ENCODE peak calls at places on chromosomes 16 and 17, in eight cellular contexts. P, S, F, R, A, U, N and C are unnamed samples.

GRCh38 chr17:40915199-40915661 is 22.2 kb downstream of the KRT23 start:
- DNase-seq in P (no peak), S (no peak), F (no peak), R (no peak), A (peak), U (no peak), N (peak), C (peak)

GRCh38 chr17:48588519-48588918 is 1.5 kb downstream of the HOXB3 start:
- DNase-seq in P (no peak), S (no peak), F (no peak), R (no peak), A (no peak), U (no peak), N (no peak), C (no peak)

GRCh38 chr16:11276880-11277593 is 757 bp upstream of the PRM2 start:
- DNase-seq in P (no peak), S (no peak), F (no peak), R (no peak), A (no peak), U (no peak), N (no peak), C (no peak)

GRCh38 chr16:19179890-19180490 is 11.9 kb downstream of the SYT17 start:
- DNase-seq in P (peak), S (peak), F (no peak), R (no peak), A (peak), U (peak), N (peak), C (peak)

GRCh38 chr16:84597518-84598390 is 20.1 kb downstream of the COTL1 start:
- DNase-seq in P (no peak), S (no peak), F (peak), R (no peak), A (no peak), U (no peak), N (no peak), C (no peak)

GRCh38 chr16:66740010-66740409 is 11.4 kb downstream of the DYNC1LI2 start:
- DNase-seq in P (peak), S (no peak), F (no peak), R (no peak), A (peak), U (no peak), N (no peak), C (no peak)

GRCh38 chr17:29369831-29370735 is 20.1 kb upstream of the TAOK1 start:
- DNase-seq in P (peak), S (peak), F (no peak), R (no peak), A (peak), U (peak), N (peak), C (peak)

GRCh38 chr17:78879679-78880186 is 23.3 kb downstream of the CEP295NL start:
- DNase-seq in P (peak), S (peak), F (no peak), R (peak), A (peak), U (peak), N (no peak), C (peak)

GRCh38 chr17:28071891-28072606 is 29.6 kb downstream of the NLK start:
- DNase-seq in P (no peak), S (no peak), F (no peak), R (no peak), A (no peak), U (no peak), N (no peak), C (no peak)

GRCh38 chr17:40326014-40326831 is 17.2 kb downstream of the RARA start:
- DNase-seq in P (no peak), S (no peak), F (peak), R (no peak), A (no peak), U (peak), N (no peak), C (no peak)

GRCh38 chr17:79652999-79653643 is 42.3 kb upstream of the RBFOX3 start:
- DNase-seq in P (no peak), S (peak), F (no peak), R (no peak), A (no peak), U (no peak), N (no peak), C (no peak)

GRCh38 chr17:62653002-62653830 is 25.7 kb downstream of the MRC2 start:
- DNase-seq in P (peak), S (peak), F (peak), R (peak), A (peak), U (peak), N (no peak), C (peak)

GRCh38 chr17:57021226-57021940 is 43.5 kb downstream of the SCPEP1 start:
- DNase-seq in P (peak), S (no peak), F (no peak), R (no peak), A (no peak), U (no peak), N (no peak), C (no peak)

GRCh38 chr17:48571024-48571818 is 6.9 kb downstream of the HOXB4 start:
- DNase-seq in P (no peak), S (no peak), F (no peak), R (no peak), A (no peak), U (no peak), N (no peak), C (no peak)

GRCh38 chr16:20792216-20792615 is 14.1 kb downstream of the ERI2 start:
- DNase-seq in P (no peak), S (no peak), F (no peak), R (no peak), A (no peak), U (no peak), N (no peak), C (no peak)

GRCh38 chr17:64496348-64496785 is 487 bp downstream of the POLG2 start:
- DNase-seq in P (no peak), S (no peak), F (no peak), R (no peak), A (no peak), U (no peak), N (no peak), C (no peak)

GRCh38 chr16:56300901-56301351 is 109.6 kb downstream of the GNAO1 start:
- DNase-seq in P (no peak), S (no peak), F (no peak), R (no peak), A (no peak), U (no peak), N (no peak), C (peak)

GRCh38 chr17:61814485-61814884 is 48.8 kb downstream of the BRIP1 start:
- DNase-seq in P (no peak), S (no peak), F (no peak), R (no peak), A (no peak), U (no peak), N (no peak), C (no peak)

GRCh38 chr17:42460371-42460770 is 1.7 kb downstream of the ATP6V0A1 start:
- DNase-seq in P (no peak), S (no peak), F (no peak), R (no peak), A (no peak), U (no peak), N (no peak), C (no peak)

GRCh38 chr17:74810699-74811485 is 34.7 kb upstream of the NAT9 start:
- DNase-seq in P (no peak), S (no peak), F (no peak), R (no peak), A (no peak), U (no peak), N (no peak), C (no peak)

GRCh38 chr17:38628441-38628840 is 22.7 kb upstream of the SRCIN1 start:
- DNase-seq in P (no peak), S (peak), F (no peak), R (no peak), A (peak), U (no peak), N (peak), C (peak)

GRCh38 chr16:521381-522210 is 5.9 kb upstream of the CAPN15 start:
- DNase-seq in P (peak), S (no peak), F (no peak), R (peak), A (no peak), U (no peak), N (no peak), C (no peak)

GRCh38 chr16:75322706-75323105 is 71.3 kb upstream of the BCAR1 start:
- DNase-seq in P (no peak), S (no peak), F (no peak), R (no peak), A (peak), U (no peak), N (no peak), C (peak)

GRCh38 chr17:7686221-7687071 is 844 bp downstream of the TP53 start:
- DNase-seq in P (peak), S (peak), F (peak), R (peak), A (peak), U (peak), N (peak), C (peak)

GRCh38 chr16:10736926-10737625 is 6.6 kb upstream of the NUBP1 start:
- DNase-seq in P (peak), S (peak), F (no peak), R (no peak), A (peak), U (no peak), N (peak), C (peak)

GRCh38 chr17:71878271-71878670 is 242.5 kb upstream of the SOX9 start:
- DNase-seq in P (no peak), S (no peak), F (no peak), R (no peak), A (no peak), U (no peak), N (no peak), C (no peak)

GRCh38 chr16:19883296-19883951 is 1.2 kb downstream of the GPRC5B start:
- DNase-seq in P (peak), S (peak), F (no peak), R (peak), A (peak), U (peak), N (no peak), C (no peak)

GRCh38 chr16:86224629-86225028 is 285.7 kb upstream of the FOXF1 start:
- DNase-seq in P (no peak), S (no peak), F (no peak), R (no peak), A (no peak), U (no peak), N (no peak), C (no peak)
- H3K4me3 ChIP-seq in P (no peak), S (no peak), F (no peak), R (no peak), A (no peak), U (no peak), N (no peak), C (no peak)

DNA sequence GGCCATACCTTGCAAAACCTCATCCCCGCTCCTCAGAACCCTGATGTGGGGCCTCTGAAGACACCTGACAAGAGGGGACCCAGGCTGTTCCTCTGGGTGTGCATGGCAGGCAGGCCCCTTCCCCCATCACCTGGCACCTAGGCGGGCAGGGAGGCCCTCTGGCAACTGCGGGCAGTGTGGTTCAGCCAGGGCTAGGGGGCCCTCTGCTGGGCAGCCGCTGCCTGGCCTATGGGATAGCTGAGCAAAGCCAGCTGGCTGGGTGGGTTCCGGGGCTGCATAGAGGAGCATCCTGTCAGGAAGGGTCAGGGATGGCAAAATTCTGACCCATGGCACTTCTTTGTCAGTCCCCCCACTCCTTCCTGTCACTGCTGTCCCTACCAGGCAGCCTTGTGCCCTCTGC is 228.7 kb upstream of the ASIC2 start:
- DNase-seq in P (peak), S (no peak), F (no peak), R (peak), A (no peak), U (no peak), N (no peak), C (no peak)
- TF ChIP-seq CTCF in P (no peak), S (no peak), F (peak), R (peak), A (peak), U (peak), N (no peak), C (no peak)

DNA sequence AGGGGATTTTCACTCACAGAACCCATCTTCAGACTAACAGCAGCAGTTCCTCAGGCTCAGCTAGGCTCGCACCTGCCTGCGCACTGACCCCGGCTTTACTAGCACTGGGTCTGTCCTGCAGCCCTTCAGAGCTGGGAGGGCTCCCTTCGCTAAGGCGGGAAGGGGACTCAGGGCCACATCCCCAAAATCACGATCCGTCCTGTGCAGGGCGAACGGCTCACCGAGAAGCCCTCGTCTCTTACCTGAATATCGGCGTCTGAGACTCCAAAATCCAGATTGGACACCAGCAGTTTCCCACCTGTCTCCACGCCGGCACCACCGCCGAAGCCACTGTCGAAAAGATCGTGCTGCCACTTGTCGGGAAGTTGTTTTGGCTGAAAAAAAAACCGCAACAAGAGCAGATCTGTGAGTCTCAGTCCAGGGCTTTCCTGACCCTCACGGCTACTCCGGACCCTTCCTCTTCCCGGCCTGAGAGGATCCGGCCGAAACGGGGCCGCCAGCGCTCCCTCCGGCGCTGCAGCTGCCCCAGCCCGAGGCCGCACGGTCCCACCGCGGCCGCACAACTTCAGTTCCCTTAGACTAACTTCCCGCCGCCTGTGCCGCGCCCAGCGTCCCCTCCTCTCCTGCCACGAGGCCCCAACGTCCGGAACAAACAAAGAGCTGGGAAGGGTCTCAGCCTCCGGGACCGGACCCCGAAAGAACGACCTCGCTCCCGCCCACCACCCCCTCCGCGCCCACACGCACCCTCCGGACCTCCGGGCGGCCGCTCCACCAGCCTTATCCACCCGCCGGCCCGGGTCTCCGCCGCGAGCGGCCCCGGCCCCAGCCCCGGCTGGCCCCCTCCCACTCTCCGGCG is 711 bp downstream of the ALYREF start:
- DNase-seq in P (no peak), S (peak), F (no peak), R (peak), A (no peak), U (no peak), N (no peak), C (no peak)
- H3K4me3 ChIP-seq in P (peak), S (peak), F (peak), R (peak), A (peak), U (peak), N (peak), C (peak)

DNA sequence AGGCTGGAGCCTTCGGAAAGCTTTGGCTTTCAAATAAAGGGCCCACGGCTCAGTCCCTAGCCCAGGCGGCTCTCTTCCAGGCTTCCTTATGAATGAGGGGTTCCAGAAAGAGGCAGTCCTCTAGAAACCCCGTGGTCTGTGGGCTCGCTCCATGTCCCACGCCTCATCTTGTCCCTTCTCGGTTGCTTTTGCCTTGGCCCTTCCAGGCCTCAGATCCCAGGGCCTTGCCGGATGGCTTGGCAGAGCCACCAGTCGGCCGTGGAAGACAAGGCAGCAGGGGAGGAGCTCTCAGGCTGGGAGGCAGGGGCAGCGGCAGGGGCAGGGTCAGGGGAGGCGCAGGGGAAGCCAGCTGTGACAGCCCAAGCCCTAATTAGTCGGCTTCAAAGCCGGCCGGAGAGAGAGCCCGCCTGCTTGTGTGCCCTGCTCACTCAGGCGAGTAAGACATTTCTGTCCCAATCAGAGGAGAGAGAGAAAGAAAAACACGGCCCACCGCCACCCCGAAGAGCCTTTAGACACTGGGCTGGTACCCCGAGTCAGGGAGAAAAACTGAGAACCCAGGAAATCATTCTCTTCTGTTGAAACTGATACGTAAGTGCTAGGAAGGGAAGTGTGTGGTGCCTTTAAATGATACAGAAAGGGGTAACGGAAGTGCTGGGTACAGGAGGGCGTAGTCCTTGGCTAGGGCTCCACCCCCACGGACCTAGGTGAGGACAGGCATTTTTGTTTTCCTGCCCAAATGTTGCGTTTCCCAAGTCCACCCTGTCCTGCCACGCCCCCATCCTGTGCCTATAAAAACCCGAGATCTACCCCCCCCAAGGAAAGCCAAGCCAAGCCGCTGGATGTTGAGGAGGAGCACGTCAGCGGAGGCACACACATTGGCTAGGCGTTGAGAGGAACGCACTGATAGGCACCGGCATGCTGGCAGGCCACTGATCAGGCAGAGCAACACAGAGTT is 27.8 kb upstream of the MEIOC start:
- DNase-seq in P (peak), S (no peak), F (peak), R (peak), A (peak), U (peak), N (no peak), C (no peak)
- TF ChIP-seq CTCF in P (no peak), S (no peak), F (no peak), R (no peak), A (no peak), U (no peak), N (no peak), C (no peak)

GRCh38 chr17:16447676-16448075 is 32.3 kb downstream of the TRPV2 start:
- DNase-seq in P (no peak), S (no peak), F (no peak), R (no peak), A (no peak), U (no peak), N (no peak), C (no peak)

GRCh38 chr17:16449121-16449570 is 33.8 kb downstream of the TRPV2 start:
- DNase-seq in P (no peak), S (no peak), F (no peak), R (no peak), A (no peak), U (no peak), N (no peak), C (peak)

GRCh38 chr17:16453493-16453851 is 38.1 kb downstream of the TRPV2 start:
- DNase-seq in P (no peak), S (no peak), F (no peak), R (no peak), A (no peak), U (no peak), N (no peak), C (no peak)

GRCh38 chr17:16448490-16448889 is 33.1 kb downstream of the TRPV2 start:
- DNase-seq in P (no peak), S (no peak), F (no peak), R (no peak), A (no peak), U (no peak), N (no peak), C (no peak)

DNA sequence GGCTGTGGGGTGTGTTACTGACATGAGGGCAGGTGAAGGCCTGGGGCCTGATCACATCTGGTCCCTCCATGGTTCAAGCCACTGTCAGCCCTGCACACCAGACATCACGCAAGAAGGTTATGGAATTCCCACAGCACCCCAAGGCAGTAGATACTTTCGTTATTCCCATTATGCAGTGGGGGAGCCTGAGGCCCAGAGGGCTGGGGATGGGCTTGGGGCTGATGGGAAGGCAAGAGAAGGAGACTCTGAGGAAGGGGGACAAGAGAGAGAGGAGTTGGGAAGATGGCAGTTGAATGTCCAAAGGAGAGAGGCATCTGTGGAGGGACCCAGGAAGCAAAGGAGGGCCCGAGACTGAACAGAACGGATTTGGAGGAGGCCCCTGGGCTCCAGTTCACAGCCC is 34.7 kb downstream of the TRPV2 start:
- DNase-seq in P (no peak), S (no peak), F (no peak), R (no peak), A (no peak), U (no peak), N (no peak), C (no peak)
- H3K4me3 ChIP-seq in P (no peak), S (no peak), F (no peak), R (no peak), A (no peak), U (no peak), N (no peak), C (no peak)

GRCh38 chr17:50146230-50146926 is 4.1 kb downstream of the PPP1R9B start:
- DNase-seq in P (no peak), S (no peak), F (peak), R (no peak), A (no peak), U (no peak), N (no peak), C (no peak)
- TF ChIP-seq CTCF in P (no peak), S (no peak), F (no peak), R (peak), A (no peak), U (peak), N (no peak), C (peak)

DNA sequence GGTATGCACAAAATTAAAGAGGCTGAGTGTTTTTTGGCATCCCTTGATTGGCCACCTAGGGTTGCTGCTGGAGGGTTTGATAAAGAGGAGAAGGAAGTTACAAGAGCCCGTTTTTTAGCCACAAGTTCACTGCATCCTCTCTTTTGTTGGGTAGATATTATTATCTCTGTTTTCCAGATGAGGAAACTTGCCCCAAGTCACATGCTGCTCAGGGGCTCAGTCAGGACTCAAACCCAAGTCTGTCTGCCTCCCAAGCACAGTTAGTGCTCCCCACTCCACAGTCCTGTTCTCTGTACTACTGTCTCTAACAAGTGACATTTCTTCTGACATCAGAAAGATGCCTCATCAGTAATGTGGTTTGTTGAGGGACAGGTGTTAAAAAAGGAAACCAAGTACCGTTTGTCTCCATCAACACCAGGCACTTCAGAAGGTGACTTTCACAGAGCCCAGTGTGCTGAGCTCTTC is 1.4 kb downstream of the NT5M start:
- DNase-seq in P (no peak), S (no peak), F (no peak), R (no peak), A (no peak), U (no peak), N (no peak), C (no peak)
- H3K4me3 ChIP-seq in P (no peak), S (no peak), F (peak), R (no peak), A (no peak), U (no peak), N (peak), C (no peak)